ENCODE peak calls at places on chromosomes 3 and 15, in five cellular contexts. B is germinal center, J is Caco-2, F is EL, N is HS-27A. S is an unnamed sample.

GRCh38 chr3:179653777-179654117 is 907 bp downstream of the USP13 start:
- DNase-seq in B (no peak), J (no peak), F (no peak), N (peak; percentile 11), S (no peak)

GRCh38 chr15:80823995-80824394 is 44.8 kb downstream of the CEMIP start:
- DNase-seq in B (peak; percentile 65), J (no peak), F (no peak), N (no peak), S (no peak)

GRCh38 chr15:90868261-90868689 is at the start of gene FURIN:
- DNase-seq in B (no peak), J (peak; percentile 78), F (no peak), N (no peak), S (no peak)

GRCh38 chr15:89912674-89913396 is at the start of gene ARPIN:
- DNase-seq in B (no peak), J (peak; percentile 67), F (peak; percentile 64), N (no peak), S (peak; percentile 57)

GRCh38 chr3:42865256-42865655 is 10.4 kb downstream of the CYP8B1 start:
- DNase-seq in B (no peak), J (no peak), F (no peak), N (no peak), S (no peak)

GRCh38 chr15:89114974-89115373 is 26.7 kb downstream of the ABHD2 start:
- DNase-seq in B (no peak), J (no peak), F (no peak), N (no peak), S (no peak)

GRCh38 chr15:60120100-60120499 is 116.0 kb downstream of the FOXB1 start:
- DNase-seq in B (no peak), J (no peak), F (no peak), N (no peak), S (no peak)

GRCh38 chr3:138493804-138494606 is 59.6 kb downstream of the ESYT3 start:
- DNase-seq in B (no peak), J (no peak), F (peak; percentile 79), N (no peak), S (peak; percentile 14)

GRCh38 chr15:98745650-98746374 is 97.5 kb downstream of the IGF1R start:
- DNase-seq in B (no peak), J (no peak), F (peak; percentile 28), N (no peak), S (no peak)

GRCh38 chr15:27865926-27866325 is 233.2 kb downstream of the OCA2 start:
- DNase-seq in B (no peak), J (no peak), F (no peak), N (no peak), S (no peak)

GRCh38 chr3:167106456-167106855 is 273.6 kb downstream of the ZBBX start:
- DNase-seq in B (no peak), J (no peak), F (no peak), N (no peak), S (no peak)

GRCh38 chr3:143644370-143645089 is 203.7 kb downstream of the SLC9A9 start:
- DNase-seq in B (peak; percentile 54), J (peak; percentile 44), F (peak; percentile 63), N (peak; percentile 51), S (peak; percentile 48)

GRCh38 chr3:158098834-158099424 is 7.3 kb downstream of the SHOX2 start:
- DNase-seq in B (no peak), J (no peak), F (peak; percentile 57), N (no peak), S (no peak)

GRCh38 chr3:9797196-9797945 is 4.5 kb downstream of the ARPC4 start:
- DNase-seq in B (no peak), J (no peak), F (no peak), N (no peak), S (no peak)

GRCh38 chr3:72311425-72311824 is 526.5 kb upstream of the PROK2 start:
- DNase-seq in B (no peak), J (no peak), F (no peak), N (no peak), S (no peak)

GRCh38 chr3:143168518-143169192 is 49.1 kb downstream of the CHST2 start:
- DNase-seq in B (no peak), J (no peak), F (peak; percentile 54), N (no peak), S (no peak)

GRCh38 chr3:190194506-190194905 is 73.8 kb upstream of the P3H2 start:
- DNase-seq in B (no peak), J (no peak), F (no peak), N (no peak), S (no peak)

GRCh38 chr15:88695595-88696186 is 56.9 kb downstream of the ISG20 start:
- DNase-seq in B (no peak), J (no peak), F (no peak), N (no peak), S (no peak)

GRCh38 chr3:148205945-148206845 is 491.5 kb upstream of the AGTR1 start:
- DNase-seq in B (no peak), J (no peak), F (no peak), N (no peak), S (no peak)

GRCh38 chr3:83039422-83039821 is 1278.0 kb upstream of the GBE1 start:
- DNase-seq in B (no peak), J (no peak), F (no peak), N (no peak), S (peak; percentile 5)

GRCh38 chr3:9079674-9080073 is 116.4 kb upstream of the RAD18 start:
- DNase-seq in B (no peak), J (no peak), F (peak; percentile 9), N (no peak), S (peak; percentile 5)

GRCh38 chr3:172343117-172343516 is 105.1 kb downstream of the GHSR start:
- DNase-seq in B (no peak), J (no peak), F (no peak), N (no peak), S (no peak)

GRCh38 chr3:117814975-117815374 is 1105.4 kb downstream of the TUSC7 start:
- DNase-seq in B (no peak), J (no peak), F (no peak), N (no peak), S (no peak)